ENCODE peak calls at places on chromosomes 1 and 21, in seven cellular contexts. P is sigmoid colon, R is HL-60, E is Panc1, N is breast epithelium, S is H1, V is HCT116. A is an unnamed sample.

GRCh38 chr1:45953934-45954333 is 150.5 kb downstream of the MAST2 start:
- DNase-seq in P (no peak), S (no peak), R (no peak), V (no peak), N (no peak), E (no peak), A (no peak)

GRCh38 chr1:201602413-201603265 is 63.7 kb downstream of the NAV1 start:
- DNase-seq in R (no peak), N (no peak), S (no peak), V (no peak), E (peak), P (no peak), A (peak)

GRCh38 chr1:15137807-15138206 is 15.7 kb upstream of the TMEM51 start:
- DNase-seq in E (no peak), N (no peak), S (no peak), V (no peak), R (no peak), P (no peak), A (no peak)

GRCh38 chr1:147171399-147172167 is 687 bp downstream of the PRKAB2 start:
- DNase-seq in P (no peak), V (no peak), N (no peak), E (no peak), S (no peak), R (no peak), A (peak)

GRCh38 chr21:39313042-39313456 is 383 bp downstream of the BRWD1 start:
- DNase-seq in N (no peak), E (no peak), P (peak), S (no peak), V (no peak), R (peak), A (no peak)

GRCh38 chr1:37840711-37841110 is 18.7 kb downstream of the MTF1 start:
- DNase-seq in V (no peak), P (no peak), N (no peak), S (no peak), E (no peak), R (no peak), A (no peak)

GRCh38 chr1:54971317-54971791 is 9.1 kb upstream of the TMEM61 start:
- DNase-seq in S (no peak), V (peak), P (no peak), E (peak), N (no peak), R (no peak), A (peak)

GRCh38 chr1:164602142-164602429 is 43.1 kb downstream of the PBX1 start:
- DNase-seq in R (no peak), E (no peak), S (no peak), P (no peak), N (peak), V (peak), A (no peak)

GRCh38 chr1:100530901-100531487 is 6.9 kb upstream of the GPR88 start:
- DNase-seq in S (no peak), N (no peak), R (peak), V (no peak), P (peak), E (no peak), A (no peak)

GRCh38 chr1:83077411-83077810 is 921.5 kb downstream of the TTLL7 start:
- DNase-seq in E (no peak), V (no peak), S (no peak), N (no peak), P (no peak), R (no peak), A (no peak)

GRCh38 chr1:29793101-29793546 is 556.8 kb downstream of the PTPRU start:
- DNase-seq in S (peak), E (peak), R (peak), N (peak), P (peak), V (peak), A (peak)

GRCh38 chr1:72946901-72947505 is 664.7 kb upstream of the NEGR1 start:
- DNase-seq in V (no peak), S (no peak), E (no peak), P (no peak), N (no peak), R (no peak), A (no peak)

GRCh38 chr1:199226163-199226562 is 587.3 kb downstream of the PTPRC start:
- DNase-seq in R (no peak), N (no peak), E (no peak), S (no peak), V (no peak), P (no peak), A (peak)

GRCh38 chr1:231423648-231424047 is 1.6 kb upstream of the EGLN1 start:
- DNase-seq in V (no peak), N (no peak), R (no peak), S (no peak), E (peak), P (no peak), A (peak)

GRCh38 chr1:225026701-225027100 is 97.2 kb downstream of the DNAH14 start:
- DNase-seq in S (no peak), E (no peak), R (no peak), P (no peak), V (no peak), N (no peak), A (no peak)

GRCh38 chr1:90718411-90719320 is 1.6 kb upstream of the BARHL2 start:
- DNase-seq in N (no peak), V (no peak), R (no peak), S (peak), E (no peak), P (no peak), A (no peak)

GRCh38 chr1:83882906-83883305 is 116.0 kb downstream of the TTLL7 start:
- DNase-seq in R (no peak), V (peak), S (no peak), P (no peak), E (no peak), N (no peak), A (peak)

GRCh38 chr21:34990842-34991241 is 58.3 kb downstream of the RUNX1 start:
- DNase-seq in R (no peak), E (no peak), N (no peak), S (no peak), P (no peak), V (no peak), A (no peak)

GRCh38 chr1:78690516-78690915 is 40.9 kb downstream of the IFI44 start:
- DNase-seq in S (no peak), V (no peak), R (no peak), N (no peak), P (no peak), E (no peak), A (no peak)

GRCh38 chr21:31108969-31109368 is 70.7 kb upstream of the KRTAP19-8 start:
- DNase-seq in S (no peak), V (no peak), R (no peak), P (no peak), E (peak), N (no peak), A (no peak)

GRCh38 chr1:62066713-62067112 is 127.9 kb upstream of the L1TD1 start:
- DNase-seq in R (no peak), P (no peak), S (no peak), E (no peak), V (no peak), N (no peak), A (no peak)

GRCh38 chr1:29719253-29719652 is 482.9 kb downstream of the PTPRU start:
- DNase-seq in N (no peak), P (no peak), S (no peak), V (no peak), E (no peak), R (no peak), A (no peak)

GRCh38 chr21:16821588-16821987 is 691.3 kb upstream of the CXADR start:
- DNase-seq in E (no peak), V (no peak), N (no peak), R (no peak), P (no peak), S (no peak), A (no peak)

GRCh38 chr1:239222999-239223398 is 163.4 kb upstream of the CHRM3 start:
- DNase-seq in V (no peak), R (no peak), N (no peak), E (no peak), P (no peak), S (no peak), A (no peak)

GRCh38 chr1:154170547-154171221 is 15.8 kb upstream of the NUP210L start:
- DNase-seq in R (no peak), V (no peak), E (no peak), N (no peak), S (no peak), P (no peak), A (no peak)

GRCh38 chr1:227449051-227449450 is 114.3 kb upstream of the ZNF678 start:
- DNase-seq in R (no peak), S (peak), E (no peak), N (no peak), P (no peak), V (no peak), A (no peak)

GRCh38 chr1:12161662-12162458 is 4.9 kb upstream of the TNFRSF1B start:
- DNase-seq in P (peak), R (peak), V (peak), N (no peak), E (peak), S (no peak), A (peak)

GRCh38 chr1:181043025-181043880 is 9.5 kb downstream of the MR1 start:
- DNase-seq in V (no peak), P (no peak), S (no peak), N (no peak), R (peak), E (no peak), A (no peak)

GRCh38 chr1:100222428-100222827 is 27.2 kb downstream of the DBT start:
- DNase-seq in R (no peak), P (no peak), V (no peak), S (no peak), N (no peak), E (no peak), A (no peak)

GRCh38 chr1:43207229-43207853 is 35.2 kb downstream of the CFAP57 start:
- DNase-seq in E (peak), P (no peak), N (no peak), V (peak), S (no peak), R (no peak), A (peak)

GRCh38 chr1:99566290-99567021 is 79.5 kb upstream of the PALMD start:
- DNase-seq in N (no peak), P (no peak), S (no peak), E (no peak), R (no peak), V (no peak), A (no peak)

GRCh38 chr1:60880202-60880601 is 202.2 kb upstream of the NFIA start:
- DNase-seq in R (no peak), S (no peak), E (no peak), P (no peak), N (no peak), V (no peak), A (no peak)

GRCh38 chr1:60875139-60875538 is 207.2 kb upstream of the NFIA start:
- DNase-seq in S (no peak), N (no peak), E (no peak), V (no peak), R (no peak), P (no peak), A (peak)

GRCh38 chr1:60876952-60877351 is 205.4 kb upstream of the NFIA start:
- DNase-seq in E (no peak), P (no peak), S (no peak), V (no peak), R (no peak), N (no peak), A (no peak)

GRCh38 chr1:60877376-60877775 is 205.0 kb upstream of the NFIA start:
- DNase-seq in E (no peak), N (no peak), R (no peak), S (no peak), V (no peak), P (no peak), A (no peak)

DNA sequence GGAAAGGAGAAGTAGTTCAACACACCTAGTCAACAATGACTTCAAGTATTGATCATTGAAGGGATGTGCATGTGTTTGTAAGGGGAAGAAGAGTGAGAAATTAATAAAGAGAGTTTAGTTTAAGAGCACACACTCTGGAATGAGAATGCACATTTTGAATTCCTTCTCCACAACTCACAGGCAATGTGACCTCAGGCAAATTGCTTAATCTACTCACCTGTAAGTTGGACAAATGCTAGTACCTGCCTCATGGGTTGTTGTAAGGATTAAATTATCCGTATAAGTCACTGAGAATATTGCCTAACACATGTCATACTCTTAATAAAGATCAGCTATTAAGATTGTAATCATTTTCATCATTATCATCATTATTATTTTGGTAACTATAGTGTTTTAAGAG is 204.0 kb upstream of the NFIA start:
- DNase-seq in R (no peak), N (no peak), S (no peak), E (no peak), P (no peak), V (no peak), A (no peak)
- H3K27ac ChIP-seq in R (no peak), N (no peak), S (no peak), E (no peak), P (no peak), V (no peak), A (no peak)

DNA sequence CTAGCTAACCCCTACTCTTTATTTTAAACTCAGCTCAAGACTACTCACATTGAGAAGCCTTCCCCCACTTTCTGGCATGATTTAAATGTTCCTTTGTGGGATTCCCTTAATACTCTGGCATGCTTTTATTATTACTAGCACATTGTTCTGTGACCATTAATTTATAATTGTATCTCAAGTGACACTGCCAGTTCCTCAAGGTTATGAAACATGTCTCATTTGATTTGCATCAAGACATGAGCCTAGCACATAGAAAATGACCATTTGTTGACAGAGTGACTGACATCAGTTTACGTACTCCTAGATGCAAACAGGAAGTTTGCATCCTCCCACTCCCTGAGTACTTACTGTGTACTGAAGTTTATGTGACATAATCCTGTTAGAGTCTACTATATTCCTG is 15.2 kb downstream of the RGS4 start:
- DNase-seq in E (no peak), V (no peak), N (no peak), P (no peak), S (no peak), R (no peak), A (no peak)
- TF ChIP-seq POLR2AphosphoS5 in E (no peak), V (no peak), N (no peak), P (no peak), S (no peak), R (no peak), A (no peak)

GRCh38 chr1:169914534-169914933 is 20.8 kb upstream of the SCYL3 start:
- DNase-seq in E (no peak), P (no peak), R (no peak), N (no peak), S (no peak), V (no peak), A (peak)
- H3K27ac ChIP-seq in E (no peak), P (no peak), R (no peak), N (no peak), S (no peak), V (no peak), A (no peak)

GRCh38 chr1:112935474-112936289 is 20.3 kb downstream of the SLC16A1 start:
- DNase-seq in V (peak), S (no peak), P (no peak), E (no peak), N (no peak), R (no peak), A (peak)

GRCh38 chr1:112938188-112938587 is 17.8 kb downstream of the SLC16A1 start:
- DNase-seq in S (no peak), E (no peak), N (no peak), P (no peak), V (no peak), R (no peak), A (no peak)

GRCh38 chr1:112939810-112940209 is 16.2 kb downstream of the SLC16A1 start:
- DNase-seq in V (no peak), E (no peak), R (no peak), P (no peak), N (no peak), S (no peak), A (no peak)

GRCh38 chr1:112937070-112937469 is 18.9 kb downstream of the SLC16A1 start:
- DNase-seq in R (no peak), V (no peak), N (no peak), E (no peak), S (no peak), P (no peak), A (no peak)

DNA sequence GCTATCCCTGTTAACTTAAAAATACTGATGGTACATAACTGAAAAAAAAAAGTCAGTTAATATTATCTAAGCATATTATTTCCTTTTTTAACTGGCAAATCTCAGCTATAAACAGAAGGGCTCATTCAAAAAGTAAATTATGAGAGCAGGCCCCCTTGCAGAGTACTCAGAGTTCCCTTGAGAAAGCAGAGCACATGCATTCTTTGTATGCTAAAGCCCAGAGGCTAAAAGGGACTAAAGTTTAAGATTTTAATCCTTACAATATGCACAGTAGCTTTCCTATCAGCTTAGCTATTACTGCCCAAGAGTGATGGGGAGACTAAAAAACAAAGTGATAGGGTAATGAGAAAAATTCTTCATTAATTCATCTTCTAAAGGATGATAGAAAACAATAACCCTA is 18.5 kb downstream of the SLC16A1 start:
- DNase-seq in R (no peak), E (no peak), S (no peak), V (no peak), P (no peak), N (no peak), A (no peak)
- TF ChIP-seq POLR2AphosphoS5 in R (no peak), E (no peak), S (no peak), V (no peak), P (no peak), N (no peak), A (no peak)

DNA sequence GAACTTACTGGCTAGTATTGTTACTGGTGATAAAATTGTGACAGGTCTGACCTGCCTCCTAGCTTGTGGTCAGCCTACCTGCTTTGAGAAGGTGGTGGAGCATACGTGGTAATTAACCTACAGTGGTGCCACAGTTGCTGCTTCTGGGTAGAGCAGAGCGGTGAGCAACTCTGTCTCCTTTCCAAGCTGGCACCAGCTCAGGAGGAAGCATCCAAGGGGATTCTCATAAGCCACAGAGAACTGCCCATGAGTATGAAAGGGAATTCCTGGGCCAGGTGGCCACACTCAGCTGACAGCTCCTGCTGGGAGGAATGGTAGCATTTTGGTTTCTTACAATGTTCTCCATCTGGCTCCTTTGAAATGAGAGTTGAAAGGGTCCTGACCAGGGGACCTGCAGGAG is 39.4 kb downstream of the ATP2B4 start:
- DNase-seq in P (no peak), V (no peak), S (no peak), N (no peak), R (no peak), E (no peak), A (no peak)
- H3K27ac ChIP-seq in P (peak), V (no peak), S (no peak), N (peak), R (no peak), E (no peak), A (no peak)

GRCh38 chr1:170494369-170494768 is 37.6 kb upstream of the GORAB start:
- DNase-seq in E (no peak), V (no peak), N (no peak), S (no peak), R (no peak), P (no peak), A (peak)
- TF ChIP-seq POLR2AphosphoS5 in E (no peak), V (no peak), N (no peak), S (no peak), R (no peak), P (no peak), A (peak)

GRCh38 chr1:16181887-16182719 is 26.2 kb upstream of the EPHA2 start:
- DNase-seq in R (no peak), N (peak), E (no peak), S (peak), V (peak), P (peak), A (peak)

GRCh38 chr1:16183765-16184556 is 28.1 kb upstream of the EPHA2 start:
- DNase-seq in E (no peak), V (no peak), P (no peak), S (no peak), R (no peak), N (no peak), A (no peak)

GRCh38 chr1:16183157-16183556 is 27.3 kb upstream of the EPHA2 start:
- DNase-seq in R (no peak), P (peak), S (no peak), N (no peak), E (no peak), V (no peak), A (no peak)

GRCh38 chr1:16186655-16187235 is 25.7 kb downstream of the ARHGEF19 start:
- DNase-seq in V (no peak), E (no peak), N (no peak), S (no peak), R (no peak), P (no peak), A (no peak)

DNA sequence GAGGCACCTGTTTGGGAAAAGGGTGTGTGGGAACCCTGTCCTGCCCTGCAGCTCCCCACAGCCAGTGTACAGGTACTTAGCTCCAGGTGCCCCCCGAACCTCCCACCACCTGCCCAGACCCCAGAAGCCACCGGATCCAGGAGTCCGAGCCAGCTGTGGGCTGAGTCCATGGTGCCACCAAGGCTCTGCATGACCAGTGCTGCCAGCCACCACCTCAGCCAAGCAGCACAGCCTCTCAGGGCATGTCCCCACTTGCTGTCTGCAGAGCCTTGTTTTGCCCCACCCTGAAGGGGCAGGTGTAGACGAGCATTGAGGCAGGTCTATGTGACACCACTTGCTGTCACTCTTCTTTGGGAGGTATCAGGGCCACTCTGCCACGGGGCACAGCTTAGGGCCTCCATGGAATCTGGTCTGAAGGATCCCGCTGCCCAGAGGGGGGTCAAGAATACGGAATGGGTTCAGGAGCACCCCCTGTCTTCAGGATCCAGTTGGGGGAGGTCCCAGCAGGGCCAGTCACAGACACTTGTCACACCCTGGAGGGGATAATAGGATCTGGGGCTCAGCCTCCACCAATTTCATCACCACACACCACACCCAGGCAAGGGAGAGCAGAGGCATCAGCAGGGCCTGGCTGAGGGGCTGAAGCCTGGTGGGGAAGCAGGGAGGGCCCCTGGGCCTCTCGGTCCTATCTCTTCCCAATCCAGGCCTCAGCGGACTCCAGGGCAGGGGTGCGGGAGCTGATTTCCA is 27.7 kb downstream of the ARHGEF19 start:
- DNase-seq in S (no peak), V (no peak), N (no peak), R (no peak), P (no peak), E (no peak), A (no peak)
- H3K27ac ChIP-seq in S (peak), V (peak), N (peak), R (no peak), P (no peak), E (peak), A (no peak)

A was measured in endothelial cell of umbilical vein.